ENCODE peak calls at places on chromosomes 7 and 10, in nine cellular contexts. One of them, this sample, is unnamed.

GRCh38 chr10:77869626-77870420 is 56.7 kb downstream of the DLG5 start:
- DNase-seq in ovary: no peak
- DNase-seq in stomach: no peak
- DNase-seq in A549: no peak
- DNase-seq in IMR-90: no peak
- DNase-seq in GM12891: no peak
- DNase-seq in adrenal gland: no peak
- DNase-seq in vagina: no peak
- DNase-seq in uterus: no peak
- DNase-seq in this sample: no peak

GRCh38 chr7:16940777-16941176 is 59.0 kb upstream of the AGR3 start:
- DNase-seq in ovary: no peak
- DNase-seq in stomach: no peak
- DNase-seq in A549: no peak
- DNase-seq in IMR-90: no peak
- DNase-seq in GM12891: no peak
- DNase-seq in adrenal gland: no peak
- DNase-seq in vagina: no peak
- DNase-seq in uterus: no peak
- DNase-seq in this sample: no peak

GRCh38 chr7:80665526-80665925 is 27.1 kb downstream of the CD36 start:
- DNase-seq in ovary: no peak
- DNase-seq in stomach: no peak
- DNase-seq in A549: no peak
- DNase-seq in IMR-90: no peak
- DNase-seq in GM12891: no peak
- DNase-seq in adrenal gland: no peak
- DNase-seq in vagina: no peak
- DNase-seq in uterus: no peak
- DNase-seq in this sample: no peak

GRCh38 chr10:19412531-19412930 is 363.9 kb downstream of the MALRD1 start:
- DNase-seq in ovary: no peak
- DNase-seq in stomach: no peak
- DNase-seq in A549: no peak
- DNase-seq in IMR-90: peak; percentile 45
- DNase-seq in GM12891: no peak
- DNase-seq in adrenal gland: no peak
- DNase-seq in vagina: no peak
- DNase-seq in uterus: no peak
- DNase-seq in this sample: peak; percentile 31

GRCh38 chr7:12692479-12693259 is 5.2 kb downstream of the ARL4A start:
- DNase-seq in ovary: no peak
- DNase-seq in stomach: no peak
- DNase-seq in A549: no peak
- DNase-seq in IMR-90: no peak
- DNase-seq in GM12891: no peak
- DNase-seq in adrenal gland: no peak
- DNase-seq in vagina: no peak
- DNase-seq in uterus: no peak
- DNase-seq in this sample: no peak

GRCh38 chr7:98618786-98619185 is 1.7 kb downstream of the NPTX2 start:
- DNase-seq in ovary: no peak
- DNase-seq in stomach: no peak
- DNase-seq in A549: no peak
- DNase-seq in IMR-90: no peak
- DNase-seq in GM12891: no peak
- DNase-seq in adrenal gland: no peak
- DNase-seq in vagina: no peak
- DNase-seq in uterus: no peak
- DNase-seq in this sample: no peak

GRCh38 chr7:111919164-111919563 is 287.0 kb downstream of the DOCK4 start:
- DNase-seq in ovary: no peak
- DNase-seq in stomach: no peak
- DNase-seq in A549: no peak
- DNase-seq in IMR-90: no peak
- DNase-seq in GM12891: no peak
- DNase-seq in adrenal gland: no peak
- DNase-seq in vagina: no peak
- DNase-seq in uterus: no peak
- DNase-seq in this sample: no peak

GRCh38 chr7:48183370-48183743 is 12.1 kb downstream of the ABCA13 start:
- DNase-seq in ovary: no peak
- DNase-seq in stomach: no peak
- DNase-seq in A549: no peak
- DNase-seq in IMR-90: no peak
- DNase-seq in GM12891: no peak
- DNase-seq in adrenal gland: no peak
- DNase-seq in vagina: no peak
- DNase-seq in uterus: no peak
- DNase-seq in this sample: no peak

GRCh38 chr10:97138174-97138573 is 47.6 kb downstream of the SLIT1 start:
- DNase-seq in ovary: no peak
- DNase-seq in stomach: no peak
- DNase-seq in A549: peak; percentile 58
- DNase-seq in IMR-90: no peak
- DNase-seq in GM12891: no peak
- DNase-seq in adrenal gland: no peak
- DNase-seq in vagina: no peak
- DNase-seq in uterus: no peak
- DNase-seq in this sample: peak; percentile 10

DNA sequence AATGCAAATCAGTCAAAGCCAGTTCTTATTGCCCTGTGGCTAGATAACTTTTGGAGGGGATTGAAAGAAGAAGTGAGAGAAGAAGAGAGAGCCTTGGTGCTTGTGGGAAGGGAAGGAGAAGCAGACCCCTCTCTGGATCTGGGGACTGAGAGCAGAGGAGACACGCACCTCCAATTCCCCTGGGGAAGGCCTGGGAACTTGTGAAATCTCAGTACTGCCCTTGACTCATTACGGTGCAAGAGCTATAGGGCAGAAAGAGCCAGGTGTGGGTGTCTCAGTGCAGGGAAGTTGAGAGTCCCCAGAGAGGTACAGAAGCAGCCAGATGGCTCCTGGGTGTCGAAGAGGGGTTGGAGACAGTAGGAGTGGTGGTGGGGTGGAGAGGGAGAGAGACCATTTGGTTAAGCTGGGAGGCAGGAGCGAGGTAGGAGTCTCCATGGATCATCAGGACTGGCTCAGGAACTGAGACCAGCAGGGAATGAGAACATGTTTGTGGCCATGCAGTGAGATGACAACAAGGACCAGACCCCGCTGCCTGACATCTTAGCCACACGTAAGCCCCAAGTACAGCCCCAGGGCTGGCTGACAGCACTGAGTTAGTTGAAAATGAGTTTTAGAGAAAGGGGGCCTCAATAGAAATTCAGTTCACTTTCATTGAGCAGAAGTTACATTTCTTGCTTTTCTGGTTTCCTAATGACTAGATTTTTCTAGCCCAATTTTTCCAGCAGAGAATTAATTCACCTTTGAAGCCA is 238.2 kb downstream of the BUB3 start:
- DNase-seq in ovary: no peak
- DNase-seq in stomach: no peak
- DNase-seq in A549: no peak
- DNase-seq in IMR-90: no peak
- DNase-seq in GM12891: peak; percentile 53
- DNase-seq in adrenal gland: no peak
- DNase-seq in vagina: peak; percentile 37
- DNase-seq in uterus: no peak
- DNase-seq in this sample: no peak
- TF ChIP-seq POLR2A in ovary: no peak
- TF ChIP-seq POLR2A in stomach: no peak
- TF ChIP-seq POLR2A in A549: no peak
- TF ChIP-seq POLR2A in IMR-90: no peak
- TF ChIP-seq POLR2A in GM12891: peak; percentile 78
- TF ChIP-seq POLR2A in adrenal gland: no peak
- TF ChIP-seq POLR2A in vagina: no peak
- TF ChIP-seq POLR2A in uterus: no peak
- TF ChIP-seq POLR2A in this sample: no peak

GRCh38 chr7:100681491-100682227 is 8.1 kb downstream of the GNB2 start:
- DNase-seq in ovary: peak; percentile 31
- DNase-seq in stomach: no peak
- DNase-seq in A549: no peak
- DNase-seq in IMR-90: no peak
- DNase-seq in GM12891: peak; percentile 25
- DNase-seq in adrenal gland: no peak
- DNase-seq in vagina: no peak
- DNase-seq in uterus: no peak
- DNase-seq in this sample: no peak
- TF ChIP-seq POLR2A in ovary: no peak
- TF ChIP-seq POLR2A in stomach: no peak
- TF ChIP-seq POLR2A in A549: no peak
- TF ChIP-seq POLR2A in IMR-90: no peak
- TF ChIP-seq POLR2A in GM12891: no peak
- TF ChIP-seq POLR2A in adrenal gland: no peak
- TF ChIP-seq POLR2A in vagina: no peak
- TF ChIP-seq POLR2A in uterus: no peak
- TF ChIP-seq POLR2A in this sample: no peak

DNA sequence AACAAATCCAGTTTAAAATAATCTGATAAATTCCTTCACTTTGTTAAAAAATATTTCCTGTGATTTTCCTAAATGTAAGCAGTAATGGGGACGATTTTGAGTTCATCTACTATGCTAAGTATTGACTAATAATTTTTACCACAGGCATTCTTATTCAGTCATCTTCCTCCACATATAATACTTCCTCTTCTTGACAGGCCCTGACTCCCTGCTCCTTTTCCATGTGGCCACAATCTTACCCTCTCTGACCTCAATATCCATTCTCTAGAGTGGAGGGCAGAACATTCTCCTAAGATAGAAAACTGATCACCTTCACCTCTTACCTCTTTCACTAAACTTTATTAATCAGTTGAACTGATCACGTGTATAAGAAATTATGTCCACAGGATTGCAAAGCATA is 7.8 kb downstream of the DNAJC2 start:
- DNase-seq in ovary: no peak
- DNase-seq in stomach: no peak
- DNase-seq in A549: no peak
- DNase-seq in IMR-90: no peak
- DNase-seq in GM12891: no peak
- DNase-seq in adrenal gland: no peak
- DNase-seq in vagina: no peak
- DNase-seq in uterus: no peak
- DNase-seq in this sample: no peak
- TF ChIP-seq POLR2A in ovary: no peak
- TF ChIP-seq POLR2A in stomach: no peak
- TF ChIP-seq POLR2A in A549: no peak
- TF ChIP-seq POLR2A in IMR-90: no peak
- TF ChIP-seq POLR2A in GM12891: no peak
- TF ChIP-seq POLR2A in adrenal gland: no peak
- TF ChIP-seq POLR2A in vagina: no peak
- TF ChIP-seq POLR2A in uterus: no peak
- TF ChIP-seq POLR2A in this sample: no peak

GRCh38 chr10:103441611-103442010 is 10.6 kb downstream of the CALHM2 start:
- DNase-seq in ovary: no peak
- DNase-seq in stomach: no peak
- DNase-seq in A549: no peak
- DNase-seq in IMR-90: no peak
- DNase-seq in GM12891: no peak
- DNase-seq in adrenal gland: no peak
- DNase-seq in vagina: no peak
- DNase-seq in uterus: no peak
- DNase-seq in this sample: no peak

GRCh38 chr10:103442031-103442461 is 10.1 kb downstream of the CALHM2 start:
- DNase-seq in ovary: peak; percentile 83
- DNase-seq in stomach: no peak
- DNase-seq in A549: no peak
- DNase-seq in IMR-90: peak; percentile 55
- DNase-seq in GM12891: no peak
- DNase-seq in adrenal gland: peak; percentile 92
- DNase-seq in vagina: no peak
- DNase-seq in uterus: peak; percentile 77
- DNase-seq in this sample: no peak

GRCh38 chr10:103441206-103441605 is 11.0 kb downstream of the CALHM2 start:
- DNase-seq in ovary: no peak
- DNase-seq in stomach: no peak
- DNase-seq in A549: no peak
- DNase-seq in IMR-90: no peak
- DNase-seq in GM12891: no peak
- DNase-seq in adrenal gland: no peak
- DNase-seq in vagina: no peak
- DNase-seq in uterus: no peak
- DNase-seq in this sample: no peak

GRCh38 chr10:103440416-103440815 is 11.8 kb downstream of the CALHM2 start:
- DNase-seq in ovary: no peak
- DNase-seq in stomach: no peak
- DNase-seq in A549: no peak
- DNase-seq in IMR-90: no peak
- DNase-seq in GM12891: no peak
- DNase-seq in adrenal gland: no peak
- DNase-seq in vagina: no peak
- DNase-seq in uterus: no peak
- DNase-seq in this sample: no peak

GRCh38 chr10:103439776-103440175 is 12.4 kb downstream of the CALHM2 start:
- DNase-seq in ovary: no peak
- DNase-seq in stomach: no peak
- DNase-seq in A549: no peak
- DNase-seq in IMR-90: no peak
- DNase-seq in GM12891: no peak
- DNase-seq in adrenal gland: no peak
- DNase-seq in vagina: no peak
- DNase-seq in uterus: no peak
- DNase-seq in this sample: no peak
- TF ChIP-seq POLR2A in ovary: no peak
- TF ChIP-seq POLR2A in stomach: no peak
- TF ChIP-seq POLR2A in A549: no peak
- TF ChIP-seq POLR2A in IMR-90: no peak
- TF ChIP-seq POLR2A in GM12891: no peak
- TF ChIP-seq POLR2A in adrenal gland: no peak
- TF ChIP-seq POLR2A in vagina: no peak
- TF ChIP-seq POLR2A in uterus: no peak
- TF ChIP-seq POLR2A in this sample: no peak

GRCh38 chr7:143383642-143383957 is 2.5 kb downstream of the ZYX start:
- DNase-seq in ovary: no peak
- DNase-seq in stomach: no peak
- DNase-seq in A549: no peak
- DNase-seq in IMR-90: no peak
- DNase-seq in GM12891: no peak
- DNase-seq in adrenal gland: no peak
- DNase-seq in vagina: no peak
- DNase-seq in uterus: no peak
- DNase-seq in this sample: no peak

GRCh38 chr7:143381427-143382125 is 431 bp downstream of the ZYX start:
- DNase-seq in ovary: peak; percentile 94
- DNase-seq in stomach: peak; percentile 61
- DNase-seq in A549: no peak
- DNase-seq in IMR-90: peak; percentile 79
- DNase-seq in GM12891: peak; percentile 61
- DNase-seq in adrenal gland: peak; percentile 61
- DNase-seq in vagina: no peak
- DNase-seq in uterus: peak; percentile 94
- DNase-seq in this sample: peak; percentile 60

GRCh38 chr7:143384148-143384547 is 3.0 kb downstream of the ZYX start:
- DNase-seq in ovary: no peak
- DNase-seq in stomach: no peak
- DNase-seq in A549: no peak
- DNase-seq in IMR-90: peak; percentile 59
- DNase-seq in GM12891: no peak
- DNase-seq in adrenal gland: no peak
- DNase-seq in vagina: no peak
- DNase-seq in uterus: no peak
- DNase-seq in this sample: no peak

GRCh38 chr7:143382126-143382790 is 1.1 kb downstream of the ZYX start:
- DNase-seq in ovary: no peak
- DNase-seq in stomach: no peak
- DNase-seq in A549: no peak
- DNase-seq in IMR-90: no peak
- DNase-seq in GM12891: no peak
- DNase-seq in adrenal gland: no peak
- DNase-seq in vagina: no peak
- DNase-seq in uterus: no peak
- DNase-seq in this sample: no peak

GRCh38 chr7:143382791-143383641 is 1.9 kb downstream of the ZYX start:
- DNase-seq in ovary: no peak
- DNase-seq in stomach: no peak
- DNase-seq in A549: no peak
- DNase-seq in IMR-90: no peak
- DNase-seq in GM12891: no peak
- DNase-seq in adrenal gland: no peak
- DNase-seq in vagina: no peak
- DNase-seq in uterus: no peak
- DNase-seq in this sample: no peak
- TF ChIP-seq POLR2A in ovary: no peak
- TF ChIP-seq POLR2A in stomach: no peak
- TF ChIP-seq POLR2A in A549: no peak
- TF ChIP-seq POLR2A in IMR-90: peak; percentile 14
- TF ChIP-seq POLR2A in GM12891: no peak
- TF ChIP-seq POLR2A in adrenal gland: no peak
- TF ChIP-seq POLR2A in vagina: no peak
- TF ChIP-seq POLR2A in uterus: no peak
- TF ChIP-seq POLR2A in this sample: no peak

This sample was measured in prostate gland.